ENCODE peak calls at places on chromosomes 6 and 20, in ten cellular contexts. E is T-helper 9 cell; L is ecto neural progenitor cell; Q is NCI-H2081; H is stimulated activated CD8-positive, alpha-beta memory T cell treated with anti-CD3 and anti-CD28 coated beads, Interleukin-15, amount 100 ng/mL, for 24 hours; J is left ventricle myocardium inferior; X is IMR-90; F is amygdala; I is SW 1271; M is heart right ventricle. S is an unnamed sample.

GRCh38 chr6:108359901-108360882 is 65.3 kb downstream of the AFG1L start:
- DNase-seq in E (no peak), L (no peak), Q (no peak), H (no peak), J (no peak), X (peak), F (no peak), I (no peak), M (no peak), S (no peak)

GRCh38 chr20:19022118-19022575 is 190.3 kb upstream of the SLC24A3 start:
- DNase-seq in E (no peak), L (no peak), Q (no peak), H (no peak), J (no peak), X (no peak), F (no peak), I (no peak), M (no peak), S (no peak)

GRCh38 chr6:139308284-139308916 is 16.6 kb upstream of the TXLNB start:
- DNase-seq in E (no peak), L (no peak), Q (no peak), H (no peak), J (no peak), X (peak), F (no peak), I (no peak), M (no peak), S (no peak)

GRCh38 chr6:49582529-49582928 is 32.1 kb downstream of the C6orf141 start:
- DNase-seq in E (no peak), L (no peak), Q (no peak), H (no peak), J (no peak), X (no peak), F (no peak), I (no peak), M (no peak), S (no peak)

GRCh38 chr6:45535933-45536332 is 158.2 kb upstream of the SUPT3H start:
- DNase-seq in E (no peak), L (no peak), Q (no peak), H (no peak), J (no peak), X (no peak), F (no peak), I (no peak), M (no peak), S (no peak)

GRCh38 chr6:30037182-30037788 is 23.8 kb upstream of the POLR1H start:
- DNase-seq in E (no peak), L (no peak), Q (no peak), H (no peak), J (no peak), X (peak), F (no peak), I (no peak), M (no peak), S (no peak)

GRCh38 chr6:112037783-112038216 is 16.1 kb upstream of the CCN6 start:
- DNase-seq in E (no peak), L (no peak), Q (no peak), H (no peak), J (peak), X (peak), F (peak), I (peak), M (peak), S (peak)

GRCh38 chr6:160750276-160750689 is 48.2 kb downstream of the PLG start:
- DNase-seq in E (no peak), L (peak), Q (no peak), H (no peak), J (no peak), X (no peak), F (no peak), I (no peak), M (no peak), S (no peak)

GRCh38 chr6:46465294-46466165 is 25.7 kb downstream of the RCAN2 start:
- DNase-seq in E (no peak), L (no peak), Q (no peak), H (no peak), J (no peak), X (peak), F (no peak), I (no peak), M (no peak), S (no peak)

GRCh38 chr20:9927224-9927623 is 88.3 kb upstream of the PAK5 start:
- DNase-seq in E (no peak), L (no peak), Q (no peak), H (no peak), J (no peak), X (no peak), F (no peak), I (no peak), M (no peak), S (no peak)

GRCh38 chr20:54472607-54473006 is 2.8 kb upstream of the DOK5 start:
- DNase-seq in E (no peak), L (no peak), Q (no peak), H (no peak), J (no peak), X (no peak), F (no peak), I (no peak), M (no peak), S (no peak)

GRCh38 chr6:36130672-36131516 is 581 bp downstream of the MAPK13 start:
- DNase-seq in E (peak), L (peak), Q (peak), H (no peak), J (no peak), X (no peak), F (no peak), I (no peak), M (no peak), S (no peak)

GRCh38 chr6:138087549-138087948 is 19.7 kb downstream of the PERP start:
- DNase-seq in E (no peak), L (no peak), Q (no peak), H (no peak), J (no peak), X (no peak), F (no peak), I (no peak), M (no peak), S (no peak)

GRCh38 chr6:168123165-168123911 is 44.3 kb upstream of the FRMD1 start:
- DNase-seq in E (no peak), L (peak), Q (no peak), H (no peak), J (no peak), X (no peak), F (no peak), I (no peak), M (no peak), S (peak)

GRCh38 chr6:111632468-111633247 is 27.0 kb upstream of the TRAF3IP2 start:
- DNase-seq in E (no peak), L (no peak), Q (no peak), H (no peak), J (no peak), X (no peak), F (no peak), I (no peak), M (no peak), S (no peak)

GRCh38 chr6:121940728-121941127 is 458.7 kb upstream of the HSF2 start:
- DNase-seq in E (no peak), L (no peak), Q (no peak), H (no peak), J (no peak), X (no peak), F (no peak), I (no peak), M (no peak), S (no peak)

GRCh38 chr6:42104095-42104806 is 38.2 kb downstream of the C6orf132 start:
- DNase-seq in E (peak), L (peak), Q (no peak), H (peak), J (peak), X (no peak), F (no peak), I (no peak), M (peak), S (peak)

GRCh38 chr6:170225852-170226417 is 64.9 kb downstream of the DLL1 start:
- DNase-seq in E (no peak), L (no peak), Q (no peak), H (no peak), J (no peak), X (no peak), F (no peak), I (no peak), M (no peak), S (no peak)

GRCh38 chr20:32535316-32535952 is 49.7 kb downstream of the NOL4L start:
- DNase-seq in E (peak), L (no peak), Q (peak), H (no peak), J (no peak), X (no peak), F (no peak), I (no peak), M (no peak), S (no peak)

S was measured in uterus.